ENCODE peak calls at places on chromosomes 6 and 20, in six cellular contexts. T is CD4-positive, alpha-beta memory T cell; J is substantia nigra; F is left lung; M is foreskin keratinocyte; H is ovary. S is an unnamed sample.

GRCh38 chr6:85419046-85419759 is 30.7 kb upstream of the NT5E start:
- DNase-seq in J (no peak), F (no peak), T (no peak), M (no peak), H (peak; percentile 50), S (no peak)

GRCh38 chr6:45327956-45328522 is at the start of gene RUNX2:
- DNase-seq in H (no peak), M (peak; percentile 20), F (no peak), T (no peak), J (no peak), S (no peak)

GRCh38 chr20:46012926-46013825 is 4.5 kb downstream of the MMP9 start:
- DNase-seq in M (no peak), F (no peak), J (no peak), H (no peak), T (no peak), S (no peak)

GRCh38 chr6:136788069-136788902 is 4.0 kb downstream of the MAP3K5 start:
- DNase-seq in J (no peak), H (no peak), T (peak; percentile 75), M (no peak), F (no peak), S (no peak)

GRCh38 chr20:52972190-52972937 is at the start of gene TSHZ2:
- DNase-seq in M (peak; percentile 66), H (peak; percentile 80), T (peak; percentile 45), F (peak; percentile 41), J (no peak), S (peak; percentile 55)

GRCh38 chr6:33822575-33823395 is 19.0 kb upstream of the MLN start:
- DNase-seq in F (no peak), J (no peak), H (no peak), T (no peak), M (no peak), S (no peak)

GRCh38 chr20:56520180-56520579 is 4.4 kb upstream of the FAM209A start:
- DNase-seq in T (no peak), M (no peak), F (no peak), J (no peak), H (no peak), S (no peak)

GRCh38 chr6:55980627-55981211 is 105.3 kb upstream of the BMP5 start:
- DNase-seq in T (no peak), F (no peak), M (peak; percentile 4), J (no peak), H (no peak), S (no peak)

GRCh38 chr6:23307516-23307915 is 738.1 kb downstream of the HDGFL1 start:
- DNase-seq in J (no peak), M (no peak), H (no peak), F (no peak), T (no peak), S (no peak)

GRCh38 chr20:44776977-44777376 is 31.3 kb downstream of the KCNK15 start:
- DNase-seq in T (no peak), H (no peak), M (no peak), F (no peak), J (no peak), S (no peak)

GRCh38 chr20:2333821-2334220 is 38.0 kb downstream of the TGM3 start:
- DNase-seq in J (no peak), M (no peak), H (no peak), F (no peak), T (no peak), S (no peak)

GRCh38 chr20:348972-349841 is 2.3 kb downstream of the NRSN2 start:
- DNase-seq in M (no peak), T (no peak), F (no peak), J (no peak), H (no peak), S (no peak)

GRCh38 chr20:3911956-3912355 is 22.8 kb downstream of the PANK2 start:
- DNase-seq in F (no peak), H (no peak), J (no peak), M (no peak), T (no peak), S (no peak)

GRCh38 chr6:3966426-3966825 is 112.5 kb downstream of the FAM217A start:
- DNase-seq in H (no peak), M (no peak), F (no peak), T (no peak), J (no peak), S (no peak)

GRCh38 chr6:140921366-140922226 is 1211.1 kb upstream of the GJE1 start:
- DNase-seq in J (no peak), H (no peak), F (no peak), T (no peak), M (peak; percentile 81), S (no peak)

DNA sequence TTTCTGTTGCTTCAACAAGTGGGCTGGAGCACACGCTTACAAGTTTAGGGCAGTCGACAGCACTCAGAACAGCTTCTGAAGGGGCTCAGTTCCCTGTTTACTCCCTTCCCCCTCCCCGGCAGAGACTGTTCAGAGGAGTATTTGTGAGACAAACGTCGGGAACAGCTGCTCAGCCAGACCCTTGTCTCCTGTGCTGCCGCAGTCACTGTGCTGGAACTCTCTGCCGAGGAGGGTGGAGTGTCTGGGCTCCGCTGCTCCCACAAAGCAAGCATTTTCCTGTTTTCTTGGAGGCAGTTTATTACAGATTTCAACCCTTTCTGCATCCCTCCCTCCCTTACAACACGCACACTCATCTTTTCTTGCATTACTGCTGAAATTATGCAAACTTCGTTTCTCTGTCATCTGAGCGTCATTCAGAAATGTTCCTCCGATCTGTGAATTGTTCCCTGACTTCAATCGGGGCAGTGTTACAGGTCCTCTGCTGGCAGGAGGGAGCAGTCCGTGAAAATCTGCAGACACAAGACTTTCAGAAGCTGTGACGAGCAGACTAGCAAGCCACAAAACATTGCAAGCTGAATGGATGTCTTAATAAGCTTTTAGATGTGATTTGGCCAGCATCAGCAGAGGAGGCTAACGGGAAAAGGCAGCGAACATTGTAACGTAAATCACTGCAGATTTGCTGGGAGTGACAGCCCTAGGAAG is 76.3 kb downstream of the LYRM2 start:
- DNase-seq in T (no peak), M (no peak), H (no peak), F (no peak), J (peak; percentile 29), S (no peak)
- H3K27ac ChIP-seq in T (no peak overlapping the region), M (no peak overlapping the region), H (no peak overlapping the region), F (no peak overlapping the region), J (no peak overlapping the region), S (no peak overlapping the region)

GRCh38 chr6:21771626-21772320 is 178.2 kb downstream of the SOX4 start:
- DNase-seq in J (no peak), M (no peak), H (no peak), T (no peak), F (no peak), S (no peak)

GRCh38 chr6:21767891-21768659 is 174.5 kb downstream of the SOX4 start:
- DNase-seq in T (no peak), J (no peak), F (no peak), M (no peak), H (no peak), S (no peak)

GRCh38 chr6:21769405-21769851 is 175.9 kb downstream of the SOX4 start:
- DNase-seq in H (no peak), F (no peak), T (no peak), M (no peak), J (no peak), S (no peak)

GRCh38 chr6:21772467-21772866 is 178.9 kb downstream of the SOX4 start:
- DNase-seq in F (no peak), T (no peak), M (no peak), J (no peak), H (no peak), S (no peak)

GRCh38 chr6:21769973-21770372 is 176.4 kb downstream of the SOX4 start:
- DNase-seq in T (no peak), F (no peak), J (no peak), M (no peak), H (no peak), S (no peak)
- H3K27ac ChIP-seq in T (no peak overlapping the region), F (peak overlapping the region; percentile 50), J (no peak overlapping the region), M (no peak overlapping the region), H (peak overlapping the region; percentile 26), S (no peak overlapping the region)

GRCh38 chr6:157269261-157269794 is 54.0 kb downstream of the TMEM242 start:
- DNase-seq in M (no peak), H (peak; percentile 86), F (peak; percentile 46), T (no peak), J (no peak), S (no peak)
- H3K27ac ChIP-seq in M (no peak overlapping the region), H (peak overlapping the region; percentile 59), F (peak overlapping the region; percentile 42), T (no peak overlapping the region), J (no peak overlapping the region), S (no peak overlapping the region)

DNA sequence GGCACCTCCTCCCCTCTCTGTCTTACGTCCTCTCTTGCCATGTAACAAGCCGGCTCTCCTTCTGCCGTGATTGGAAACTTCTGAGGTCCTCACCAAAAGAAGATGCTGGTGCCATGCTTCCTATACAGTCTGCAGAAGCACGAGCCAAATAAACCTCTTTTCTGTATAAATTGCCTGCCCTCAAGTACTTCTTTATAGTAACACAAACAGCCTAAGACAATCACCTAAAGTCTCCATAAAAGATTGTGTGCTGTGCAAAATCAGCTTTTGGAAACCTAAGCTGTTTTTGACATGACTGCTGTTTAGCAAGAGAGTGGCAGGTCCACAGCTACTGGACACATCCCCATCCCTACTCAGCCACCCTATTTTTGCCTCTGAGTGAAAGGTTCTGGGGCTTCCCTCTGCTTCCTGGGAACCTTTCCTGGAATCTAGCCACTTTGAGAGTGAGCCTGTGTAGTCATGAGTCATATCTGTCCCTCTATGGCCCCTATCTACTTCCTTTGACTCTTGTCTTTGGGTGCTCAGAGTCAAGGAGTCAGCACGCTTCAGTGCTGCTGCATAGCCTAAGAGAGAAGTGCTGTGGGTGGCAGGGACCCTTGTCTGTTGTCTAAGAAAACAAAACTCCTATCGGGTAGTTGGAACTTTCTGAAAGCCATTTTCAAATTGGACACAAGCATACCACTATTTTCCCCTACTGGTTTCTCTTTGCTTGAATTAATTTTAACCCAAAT is 110.0 kb downstream of the PPP1R14C start:
- DNase-seq in H (no peak), J (no peak), M (no peak), F (no peak), T (no peak), S (no peak)
- H3K27ac ChIP-seq in H (no peak overlapping the region), J (no peak overlapping the region), M (peak overlapping the region; percentile 99), F (no peak overlapping the region), T (no peak overlapping the region), S (no peak overlapping the region)

GRCh38 chr6:19427548-19427947 is 409.6 kb upstream of the ID4 start:
- DNase-seq in H (no peak), T (no peak), M (no peak), J (no peak), F (no peak), S (no peak)

GRCh38 chr6:19435755-19436154 is 401.4 kb upstream of the ID4 start:
- DNase-seq in M (no peak), T (no peak), J (no peak), H (no peak), F (no peak), S (no peak)

GRCh38 chr6:19438566-19439353 is 398.4 kb upstream of the ID4 start:
- DNase-seq in F (no peak), J (no peak), M (no peak), H (no peak), T (no peak), S (no peak)

GRCh38 chr6:19434065-19434464 is 403.1 kb upstream of the ID4 start:
- DNase-seq in M (no peak), T (no peak), J (no peak), H (no peak), F (no peak), S (no peak)

GRCh38 chr6:19433101-19433500 is 404.1 kb upstream of the ID4 start:
- DNase-seq in H (no peak), T (no peak), M (no peak), F (no peak), J (no peak), S (no peak)
- H3K27ac ChIP-seq in H (no peak overlapping the region), T (no peak overlapping the region), M (no peak overlapping the region), F (no peak overlapping the region), J (no peak overlapping the region), S (no peak overlapping the region)

S was measured in CD4-positive, alpha-beta T cell.